ENCODE peak calls at places on chromosomes 5 and 9, in five cellular contexts. F is GM23338, M is AG04449, W is RWPE1, B is WERI-Rb-1. S is an unnamed sample.

GRCh38 chr5:65010841-65011240 is 242.1 kb downstream of the CWC27 start:
- DNase-seq in M (no peak), W (no peak), B (no peak), F (no peak), S (no peak)

GRCh38 chr5:150987746-150988145 is 32.6 kb upstream of the GPX3 start:
- DNase-seq in M (no peak), F (no peak), B (no peak), W (no peak), S (no peak)

GRCh38 chr5:144088211-144088965 is 82.1 kb downstream of the YIPF5 start:
- DNase-seq in B (no peak), F (no peak), W (no peak), M (no peak), S (no peak)

GRCh38 chr9:133948571-133949485 is 43.3 kb downstream of the VAV2 start:
- DNase-seq in W (no peak), M (no peak), B (no peak), F (no peak), S (no peak)

GRCh38 chr9:108049026-108049591 is 559.5 kb upstream of the KLF4 start:
- DNase-seq in F (no peak), W (peak; percentile 91), M (peak; percentile 78), B (no peak), S (no peak)

GRCh38 chr5:24642022-24642421 is 2.8 kb downstream of the CDH10 start:
- DNase-seq in W (peak; percentile 16), M (no peak), B (peak; percentile 45), F (peak; percentile 53), S (no peak)

GRCh38 chr9:113222482-113222841 is 1.1 kb downstream of the SLC31A1 start:
- DNase-seq in M (no peak), F (no peak), W (peak; percentile 20), B (no peak), S (no peak)

GRCh38 chr5:181203842-181204560 is 995 bp downstream of the TRIM7 start:
- DNase-seq in F (peak; percentile 64), W (peak; percentile 72), B (no peak), M (no peak), S (no peak)

GRCh38 chr5:71924325-71924724 is 182.9 kb upstream of the MAP1B start:
- DNase-seq in M (no peak), W (no peak), F (no peak), B (no peak), S (no peak)

GRCh38 chr5:129507527-129507926 is 47.4 kb downstream of the ADAMTS19 start:
- DNase-seq in B (no peak), W (no peak), F (no peak), M (no peak), S (no peak)

GRCh38 chr9:114504341-114505186 is 709 bp downstream of the WHRN start:
- DNase-seq in F (peak; percentile 78), W (peak; percentile 72), B (peak; percentile 84), M (no peak), S (peak; percentile 73)

GRCh38 chr5:108345541-108346171 is 36.2 kb downstream of the FBXL17 start:
- DNase-seq in F (peak; percentile 68), B (no peak), M (peak; percentile 7), W (peak; percentile 26), S (no peak)

GRCh38 chr5:35246411-35246810 is 16.1 kb upstream of the PRLR start:
- DNase-seq in B (no peak), F (peak; percentile 43), M (no peak), W (no peak), S (no peak)

GRCh38 chr9:16625831-16626230 is 244.6 kb downstream of the BNC2 start:
- DNase-seq in M (no peak), F (peak; percentile 26), W (no peak), B (no peak), S (no peak)

GRCh38 chr5:157449011-157449723 is 10.8 kb upstream of the NIPAL4 start:
- DNase-seq in B (no peak), W (no peak), F (no peak), M (no peak), S (no peak)

GRCh38 chr5:14227501-14227900 is 84.4 kb downstream of the TRIO start:
- DNase-seq in M (no peak), W (no peak), F (no peak), B (no peak), S (no peak)

GRCh38 chr9:114790521-114790920 is 15.3 kb downstream of the TNFSF15 start:
- DNase-seq in W (no peak), F (no peak), B (no peak), M (no peak), S (no peak)

GRCh38 chr5:76787237-76787636 is 31.6 kb upstream of the F2RL1 start:
- DNase-seq in F (no peak), M (no peak), B (no peak), W (peak; percentile 53), S (no peak)

GRCh38 chr5:69238760-69239251 is 4.1 kb downstream of the CDK7 start:
- DNase-seq in W (peak; percentile 94), B (no peak), F (no peak), M (peak; percentile 77), S (no peak)

GRCh38 chr5:32942225-32942989 is 231.3 kb downstream of the NPR3 start:
- DNase-seq in M (no peak), B (peak; percentile 17), W (no peak), F (peak; percentile 85), S (no peak)

GRCh38 chr9:134067904-134068741 is at the start of gene BRD3:
- DNase-seq in M (peak; percentile 10), W (peak; percentile 95), B (peak; percentile 81), F (peak; percentile 94), S (peak; percentile 85)

GRCh38 chr5:155711882-155712281 is 615.1 kb upstream of the SGCD start:
- DNase-seq in W (no peak), F (no peak), B (no peak), M (no peak), S (no peak)

GRCh38 chr5:310516-310915 is 11.0 kb upstream of the AHRR start:
- DNase-seq in B (no peak), F (no peak), M (no peak), W (no peak), S (no peak)

GRCh38 chr5:34436761-34437501 is 219.2 kb upstream of the RAI14 start:
- DNase-seq in W (no peak), M (no peak), F (no peak), B (no peak), S (no peak)

GRCh38 chr5:81097733-81098132 is 135.4 kb upstream of the CKMT2 start:
- DNase-seq in B (no peak), F (peak; percentile 34), M (peak; percentile 45), W (no peak), S (no peak)

GRCh38 chr5:57482671-57483106 is at the start of gene ACTBL2:
- DNase-seq in W (peak; percentile 68), F (no peak), B (no peak), M (peak; percentile 66), S (no peak)

GRCh38 chr5:41776435-41776834 is 93.8 kb downstream of the OXCT1 start:
- DNase-seq in W (no peak), F (no peak), M (no peak), B (no peak), S (no peak)

GRCh38 chr5:81850932-81851331 is 100.0 kb upstream of the SSBP2 start:
- DNase-seq in B (no peak), M (no peak), W (no peak), F (no peak), S (no peak)

GRCh38 chr9:6644346-6645152 is 980 bp downstream of the GLDC start:
- DNase-seq in B (no peak), M (no peak), W (no peak), F (peak; percentile 31), S (no peak)

GRCh38 chr5:9661316-9662015 is 31.3 kb upstream of the TAS2R1 start:
- DNase-seq in F (no peak), W (no peak), M (no peak), B (no peak), S (no peak)

GRCh38 chr9:37121881-37122280 is 1.5 kb downstream of the ZCCHC7 start:
- DNase-seq in W (no peak), B (no peak), M (no peak), F (no peak), S (no peak)

GRCh38 chr5:55226934-55227737 is at the start of gene MCIDAS:
- DNase-seq in W (peak; percentile 90), B (peak; percentile 80), M (no peak), F (peak; percentile 89), S (peak; percentile 72)

GRCh38 chr5:157608972-157609565 is 33.5 kb upstream of the ADAM19 start:
- DNase-seq in W (no peak), M (no peak), B (no peak), F (no peak), S (no peak)

GRCh38 chr5:142716963-142717362 is 31.1 kb upstream of the FGF1 start:
- DNase-seq in M (no peak), W (no peak), F (peak; percentile 85), B (peak; percentile 69), S (peak; percentile 70)
- TF ChIP-seq CTCF in M (peak; percentile 77), W (no peak), F (peak; percentile 75), B (peak; percentile 74), S (no peak)

GRCh38 chr9:18438300-18438925 is 35.5 kb upstream of the ADAMTSL1 start:
- DNase-seq in W (no peak), F (peak; percentile 81), M (no peak), B (peak; percentile 49), S (peak; percentile 49)
- TF ChIP-seq CTCF in W (no peak), F (peak; percentile 65), M (peak; percentile 30), B (peak; percentile 52), S (no peak)

GRCh38 chr5:38783011-38783551 is 62.7 kb upstream of the OSMR start:
- DNase-seq in W (peak; percentile 38), B (no peak), M (peak; percentile 97), F (no peak), S (no peak)
- TF ChIP-seq CTCF in W (no peak), B (no peak), M (no peak), F (no peak), S (no peak)

DNA sequence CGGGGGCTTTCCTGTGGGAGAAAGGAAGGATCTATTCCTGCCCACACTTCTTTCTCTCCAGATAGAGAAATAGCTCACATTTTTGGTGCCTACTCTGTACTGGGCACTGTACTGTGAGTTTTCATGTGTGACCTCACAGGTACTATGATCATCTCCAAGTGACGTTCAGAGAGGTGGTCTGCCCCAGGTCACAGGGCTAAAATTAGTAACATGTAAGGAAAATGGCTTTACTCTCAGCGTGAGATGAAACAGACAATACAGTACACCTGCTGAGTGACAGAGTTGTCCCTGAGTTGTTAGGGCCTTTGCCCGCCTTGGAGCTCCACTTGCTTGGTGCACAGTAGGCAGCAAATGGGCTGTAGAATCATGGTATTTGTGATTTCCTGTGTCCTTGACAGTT is 306.1 kb upstream of the DMRT1 start:
- DNase-seq in B (no peak), F (no peak), W (no peak), M (no peak), S (no peak)
- TF ChIP-seq CTCF in B (no peak), F (no peak), W (no peak), M (no peak), S (no peak)

DNA sequence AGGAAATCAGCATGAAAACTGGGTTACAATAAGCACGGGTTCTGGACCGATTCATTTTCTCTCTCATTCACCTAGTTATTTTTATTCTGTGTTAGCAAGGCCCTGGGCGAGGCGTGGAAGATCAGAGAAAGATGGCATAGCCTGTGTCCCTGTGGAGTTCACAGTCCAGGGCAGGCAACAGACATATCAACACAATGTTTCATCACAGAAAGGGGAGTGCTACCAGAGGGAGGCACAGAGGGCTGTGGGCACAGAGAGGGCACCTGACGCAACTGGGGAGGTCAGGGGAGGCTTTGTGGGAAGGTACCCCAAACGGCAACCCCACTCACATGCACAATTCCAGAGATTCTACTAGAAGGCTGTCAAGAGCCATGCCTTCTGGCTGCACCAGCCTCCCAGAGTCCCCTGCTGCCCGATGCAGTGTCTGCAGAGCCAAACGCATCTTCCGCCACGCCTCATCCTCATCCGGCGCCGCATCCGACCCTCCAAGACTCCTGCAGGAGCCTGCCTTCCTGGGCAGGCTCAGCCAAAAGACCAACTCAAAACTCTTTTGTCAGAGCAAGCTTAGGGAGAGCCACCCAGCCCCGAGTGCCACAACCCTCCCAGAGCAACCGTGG is 1.4 kb downstream of the FAM193B start:
- DNase-seq in B (no peak), F (peak; percentile 48), M (no peak), W (peak; percentile 35), S (peak; percentile 53)
- TF ChIP-seq CTCF in B (no peak), F (no peak), M (no peak), W (no peak), S (no peak)